ENCODE peak calls at places on chromosomes 1 and 21, in five cellular contexts. S, W, J, E and N are unnamed samples.

GRCh38 chr1:81126989-81127571 is 673.7 kb upstream of the ADGRL2 start:
- DNase-seq in S (peak), W (no peak), J (no peak), E (no peak), N (no peak)

GRCh38 chr1:55580845-55581332 is 365.7 kb upstream of the USP24 start:
- DNase-seq in S (no peak), W (no peak), J (no peak), E (peak), N (no peak)

GRCh38 chr1:85473390-85473789 is 8.4 kb upstream of the DDAH1 start:
- DNase-seq in S (no peak), W (no peak), J (no peak), E (no peak), N (no peak)

GRCh38 chr21:43611598-43612369 is 47.5 kb downstream of the HSF2BP start:
- DNase-seq in S (peak), W (peak), J (peak), E (peak), N (no peak)

GRCh38 chr1:17016317-17016661 is 4.6 kb upstream of the ATP13A2 start:
- DNase-seq in S (no peak), W (no peak), J (peak), E (no peak), N (peak)

GRCh38 chr1:38651669-38652068 is 207.9 kb downstream of the RRAGC start:
- DNase-seq in S (no peak), W (no peak), J (no peak), E (no peak), N (no peak)

GRCh38 chr21:35284199-35284598 is 235.1 kb upstream of the RUNX1 start:
- DNase-seq in S (no peak), W (no peak), J (no peak), E (no peak), N (no peak)

GRCh38 chr1:53963472-53963871 is 17.3 kb downstream of the LRRC42 start:
- DNase-seq in S (no peak), W (no peak), J (no peak), E (no peak), N (no peak)

GRCh38 chr1:162994921-162995320 is 74.2 kb upstream of the RGS4 start:
- DNase-seq in S (no peak), W (no peak), J (no peak), E (no peak), N (no peak)

GRCh38 chr1:12539705-12540579 is 78.1 kb downstream of the DHRS3 start:
- DNase-seq in S (no peak), W (no peak), J (no peak), E (no peak), N (peak)

GRCh38 chr1:30887485-30888315 is 20.9 kb downstream of the SDC3 start:
- DNase-seq in S (no peak), W (no peak), J (no peak), E (no peak), N (no peak)

GRCh38 chr1:44672956-44673674 is 1.2 kb downstream of the TMEM53 start:
- DNase-seq in S (no peak), W (no peak), J (no peak), E (no peak), N (no peak)

GRCh38 chr1:156393095-156393494 is 24.1 kb downstream of the RHBG start:
- DNase-seq in S (no peak), W (no peak), J (no peak), E (no peak), N (no peak)

GRCh38 chr1:237774246-237774645 is 116.5 kb downstream of the ZP4 start:
- DNase-seq in S (no peak), W (no peak), J (no peak), E (no peak), N (no peak)

GRCh38 chr21:35050348-35051286 is 1.5 kb upstream of the RUNX1 start:
- DNase-seq in S (no peak), W (no peak), J (no peak), E (no peak), N (no peak)

GRCh38 chr1:26327956-26328362 is 10.2 kb downstream of the CD52 start:
- DNase-seq in S (peak), W (no peak), J (no peak), E (peak), N (no peak)

GRCh38 chr1:1989102-1989542 is 14.5 kb downstream of the CFAP74 start:
- DNase-seq in S (peak), W (no peak), J (no peak), E (no peak), N (no peak)

GRCh38 chr21:42112857-42113256 is 41.7 kb downstream of the UMODL1 start:
- DNase-seq in S (peak), W (no peak), J (no peak), E (no peak), N (no peak)